ENCODE peak calls at places on chromosome 4, in ten cellular contexts. C, V, L, F, W, T, P, K, S and A are unnamed samples.

GRCh38 chr4:107824367-107825071 is at the start of gene SGMS2:
- DNase-seq in T (peak; percentile 55), K (peak; percentile 87), S (peak; percentile 86), C (no peak), P (peak; percentile 90), W (peak; percentile 92), V (peak; percentile 95), L (peak; percentile 62), F (peak; percentile 39), A (peak; percentile 54)

GRCh38 chr4:8219236-8219635 is 20.1 kb downstream of the SH3TC1 start:
- DNase-seq in P (no peak), S (no peak), C (no peak), W (no peak), K (no peak), F (no peak), V (no peak), L (no peak), T (no peak), A (no peak)

GRCh38 chr4:24778427-24779225 is 16.7 kb upstream of the SOD3 start:
- DNase-seq in P (peak; percentile 14), K (no peak), W (no peak), L (no peak), T (no peak), S (peak; percentile 82), C (no peak), V (peak; percentile 66), F (no peak), A (peak; percentile 94)

GRCh38 chr4:56243107-56243506 is 144.2 kb downstream of the AASDH start:
- DNase-seq in W (no peak), T (no peak), L (no peak), S (no peak), P (no peak), V (no peak), C (no peak), K (no peak), F (no peak), A (no peak)

GRCh38 chr4:173171098-173171497 is 2.5 kb downstream of the GALNT7 start:
- DNase-seq in C (no peak), L (no peak), W (peak; percentile 42), T (peak; percentile 2), V (peak; percentile 37), K (no peak), S (no peak), P (no peak), F (no peak), A (no peak)

GRCh38 chr4:173046818-173047217 is 121.8 kb upstream of the GALNT7 start:
- DNase-seq in P (no peak), F (no peak), K (no peak), V (no peak), L (no peak), T (no peak), S (no peak), W (no peak), C (no peak), A (no peak)

GRCh38 chr4:169604131-169604900 is 8.1 kb downstream of the NEK1 start:
- DNase-seq in W (no peak), F (no peak), L (no peak), T (no peak), P (no peak), C (no peak), K (no peak), V (no peak), S (peak; percentile 77), A (no peak)

GRCh38 chr4:4792516-4792915 is 66.9 kb upstream of the MSX1 start:
- DNase-seq in T (no peak), P (no peak), L (no peak), F (no peak), V (peak; percentile 17), S (no peak), C (no peak), W (no peak), K (no peak), A (peak; percentile 6)

GRCh38 chr4:141340458-141340857 is 119.8 kb downstream of the ZNF330 start:
- DNase-seq in V (no peak), F (no peak), S (no peak), L (no peak), K (no peak), C (no peak), T (no peak), P (no peak), W (no peak), A (no peak)

GRCh38 chr4:156946508-156947197 is 24.9 kb downstream of the PDGFC start:
- DNase-seq in T (no peak), L (no peak), F (peak; percentile 93), C (no peak), S (peak; percentile 99), W (no peak), V (peak; percentile 53), P (no peak), K (peak; percentile 88), A (peak; percentile 88)

GRCh38 chr4:95215991-95216605 is 332.7 kb downstream of the UNC5C start:
- DNase-seq in L (no peak), F (no peak), S (peak; percentile 46), W (no peak), C (no peak), K (no peak), T (no peak), V (no peak), P (no peak), A (no peak)

GRCh38 chr4:146957252-146957651 is 11.6 kb upstream of the TTC29 start:
- DNase-seq in F (no peak), T (no peak), K (peak; percentile 68), L (no peak), W (no peak), C (no peak), V (no peak), S (peak; percentile 97), P (no peak), A (no peak)

GRCh38 chr4:98470831-98471230 is 187.6 kb downstream of the TSPAN5 start:
- DNase-seq in W (peak; percentile 11), P (no peak), K (peak; percentile 46), V (no peak), L (no peak), T (no peak), C (no peak), F (no peak), S (peak; percentile 78), A (no peak)

GRCh38 chr4:127780598-127780997 is 1.5 kb upstream of the HSPA4L start:
- DNase-seq in L (no peak), V (no peak), K (no peak), C (no peak), S (no peak), T (no peak), W (no peak), P (no peak), F (no peak), A (no peak)
- H3K27me3 ChIP-seq in L (peaks cover 25% of the 10 kb centered on the region), V (no peaks in the 10 kb centered on the region), K (no peaks in the 10 kb centered on the region), C (peaks cover 12% of the 10 kb centered on the region), S (no peaks in the 10 kb centered on the region), T (no peaks in the 10 kb centered on the region), W (no peaks in the 10 kb centered on the region), P (peaks cover 12% of the 10 kb centered on the region), F (no peaks in the 10 kb centered on the region), A (peaks cover 4% of the 10 kb centered on the region)

GRCh38 chr4:88411491-88412101 is 32.9 kb downstream of the HERC6 start:
- DNase-seq in T (no peak), S (no peak), K (no peak), V (no peak), C (no peak), F (no peak), P (no peak), W (no peak), L (no peak), A (no peak)
- H3K27me3 ChIP-seq in T (no peaks in the 10 kb centered on the region), S (no peaks in the 10 kb centered on the region), K (no peaks in the 10 kb centered on the region), V (no peaks in the 10 kb centered on the region), C (no peaks in the 10 kb centered on the region), F (no peaks in the 10 kb centered on the region), P (no peaks in the 10 kb centered on the region), W (no peaks in the 10 kb centered on the region), L (no peaks in the 10 kb centered on the region), A (no peaks in the 10 kb centered on the region)

GRCh38 chr4:153001626-153002025 is 65.5 kb downstream of the FHDC1 start:
- DNase-seq in W (no peak), K (peak; percentile 61), F (no peak), T (no peak), V (no peak), S (no peak), P (no peak), L (no peak), C (no peak), A (no peak)

GRCh38 chr4:152998861-152999260 is 62.7 kb downstream of the FHDC1 start:
- DNase-seq in V (no peak), W (no peak), P (no peak), F (no peak), T (no peak), S (no peak), K (no peak), C (no peak), L (no peak), A (no peak)

GRCh38 chr4:152997771-152998487 is 61.8 kb downstream of the FHDC1 start:
- DNase-seq in C (no peak), F (no peak), T (no peak), K (no peak), P (no peak), L (no peak), W (peak; percentile 21), V (peak; percentile 41), S (no peak), A (no peak)

GRCh38 chr4:153000068-153000420 is 63.9 kb downstream of the FHDC1 start:
- DNase-seq in P (no peak), C (no peak), K (no peak), S (no peak), W (no peak), V (no peak), T (no peak), L (no peak), F (no peak), A (no peak)

DNA sequence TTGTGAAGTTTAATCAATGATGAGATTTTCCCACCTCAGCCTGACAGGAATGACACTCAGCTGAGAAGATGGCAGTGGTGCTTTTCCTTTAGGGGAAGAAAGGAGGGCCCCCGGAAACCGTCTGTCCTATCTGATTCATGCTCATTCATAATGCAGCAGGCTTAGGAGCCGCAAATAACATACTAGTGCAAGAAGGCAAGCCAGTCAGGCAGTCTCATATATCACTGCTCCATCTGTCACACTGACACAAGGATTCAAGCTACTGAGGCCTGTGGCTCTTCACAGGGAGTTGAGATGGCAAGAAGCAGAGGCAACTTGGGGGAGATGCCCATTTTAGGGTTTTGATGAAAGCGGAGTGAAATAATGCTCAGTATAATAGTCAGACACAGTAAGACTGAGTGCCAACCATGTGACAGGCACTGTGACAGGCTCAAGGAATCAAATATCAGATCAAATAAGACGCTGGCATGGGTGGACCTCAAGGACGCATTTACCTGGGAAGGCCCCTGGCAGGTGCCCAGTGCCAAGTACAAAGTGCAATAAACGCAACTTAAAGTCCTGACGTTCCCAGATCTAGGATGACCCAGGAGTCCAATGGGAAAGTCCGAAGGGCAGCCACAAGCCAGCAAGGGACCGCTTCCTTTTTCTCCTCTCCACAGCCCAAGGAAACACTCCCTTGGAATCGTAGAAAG is 63.4 kb downstream of the FHDC1 start:
- DNase-seq in K (no peak), P (peak; percentile 59), L (no peak), S (no peak), W (peak; percentile 94), C (no peak), F (no peak), V (no peak), T (no peak), A (no peak)
- H3K27me3 ChIP-seq in K (no peaks in the 10 kb centered on the region), P (no peaks in the 10 kb centered on the region), L (no peaks in the 10 kb centered on the region), S (no peaks in the 10 kb centered on the region), W (no peaks in the 10 kb centered on the region), C (no peaks in the 10 kb centered on the region), F (no peaks in the 10 kb centered on the region), V (no peaks in the 10 kb centered on the region), T (peaks cover 50% of the 10 kb centered on the region), A (peaks cover 12% of the 10 kb centered on the region)

GRCh38 chr4:80196259-80197131 is 808 bp upstream of the PRDM8 start:
- DNase-seq in F (no peak), P (no peak), K (no peak), L (no peak), T (no peak), S (no peak), W (no peak), V (no peak), C (no peak), A (no peak)
- H3K27me3 ChIP-seq in F (no peaks in the 10 kb centered on the region), P (peaks cover 91% of the 10 kb centered on the region), K (no peaks in the 10 kb centered on the region), L (peaks cover 79% of the 10 kb centered on the region), T (peaks cover 36% of the 10 kb centered on the region), S (peaks cover 28% of the 10 kb centered on the region), W (peaks cover 4% of the 10 kb centered on the region), V (peaks cover 99% of the 10 kb centered on the region), C (no peaks in the 10 kb centered on the region), A (no peaks in the 10 kb centered on the region)